ENCODE peak calls at places on chromosome 1, in five cellular contexts. I is heart left ventricle, T is transverse colon, A is uterus, C is Peyer's patch. J is an unnamed sample.

GRCh38 chr1:213082778-213083445 is 31.9 kb downstream of the RPS6KC1 start:
- DNase-seq in T (no peak), C (no peak), A (no peak), I (no peak), J (no peak)

GRCh38 chr1:221772107-221772506 is 30.2 kb upstream of the DUSP10 start:
- DNase-seq in C (no peak), T (no peak), A (no peak), I (no peak), J (no peak)

GRCh38 chr1:235708390-235708962 is 58.9 kb upstream of the GNG4 start:
- DNase-seq in I (no peak), C (no peak), T (no peak), A (no peak), J (no peak)

GRCh38 chr1:240136402-240136801 is 44.7 kb downstream of the FMN2 start:
- DNase-seq in C (no peak), A (no peak), T (no peak), I (no peak), J (no peak)

GRCh38 chr1:53583903-53584210 is 124.7 kb downstream of the DMRTB1 start:
- DNase-seq in T (no peak), A (peak), C (no peak), I (no peak), J (no peak)

GRCh38 chr1:160726498-160727391 is 12.3 kb upstream of the SLAMF7 start:
- DNase-seq in I (no peak), C (no peak), T (peak), A (no peak), J (peak)

GRCh38 chr1:7223334-7224080 is 438.3 kb downstream of the CAMTA1 start:
- DNase-seq in A (no peak), C (no peak), T (no peak), I (no peak), J (no peak)

GRCh38 chr1:246144931-246145330 is 362.1 kb downstream of the SMYD3 start:
- DNase-seq in C (no peak), I (no peak), T (no peak), A (no peak), J (no peak)

GRCh38 chr1:24294757-24295371 is 24.3 kb upstream of the GRHL3 start:
- DNase-seq in A (peak), T (peak), I (no peak), C (peak), J (peak)

GRCh38 chr1:22963044-22963677 is 9.5 kb downstream of the LACTBL1 start:
- DNase-seq in C (no peak), A (no peak), T (no peak), I (no peak), J (no peak)
- TF ChIP-seq POLR2A in C (no peak), A (no peak), T (no peak), I (no peak), J (no peak)

GRCh38 chr1:155255243-155256100 is at the start of gene ENTREP3:
- DNase-seq in I (peak), C (peak), T (peak), A (peak), J (peak)
- H3K4me3 ChIP-seq in I (peak), C (peak), T (peak), A (peak), J (peak)

GRCh38 chr1:63362578-63362977 is 4.8 kb upstream of the ALG6 start:
- DNase-seq in C (no peak), T (no peak), A (no peak), I (no peak), J (no peak)

GRCh38 chr1:63368131-63368530 is 704 bp downstream of the ALG6 start:
- DNase-seq in C (no peak), I (no peak), A (no peak), T (no peak), J (no peak)

GRCh38 chr1:63363014-63363413 is 4.4 kb upstream of the ALG6 start:
- DNase-seq in T (no peak), A (no peak), C (no peak), I (no peak), J (no peak)

GRCh38 chr1:63366915-63367217 is 561 bp upstream of the ALG6 start:
- DNase-seq in I (no peak), C (no peak), A (no peak), T (no peak), J (no peak)

GRCh38 chr1:63367218-63368103 is at the start of gene ALG6:
- DNase-seq in I (peak), A (peak), C (peak), T (peak), J (peak)
- TF ChIP-seq POLR2A in I (peak), A (no peak), C (peak), T (peak), J (peak)

GRCh38 chr1:9718006-9718680 is 66.6 kb downstream of the PIK3CD start:
- DNase-seq in C (no peak), A (no peak), I (no peak), T (no peak), J (no peak)
- H3K4me3 ChIP-seq in C (peak), A (no peak), I (no peak), T (peak), J (no peak)

GRCh38 chr1:3119061-3119460 is 50.1 kb downstream of the PRDM16 start:
- DNase-seq in C (no peak), I (no peak), T (no peak), A (no peak), J (no peak)
- TF ChIP-seq POLR2A in C (no peak), I (no peak), T (no peak), A (no peak), J (no peak)

GRCh38 chr1:61322008-61322744 is 239.8 kb downstream of the NFIA start:
- DNase-seq in A (no peak), C (no peak), T (no peak), I (no peak), J (no peak)
- H3K4me3 ChIP-seq in A (no peak), C (no peak), T (no peak), I (no peak), J (no peak)

DNA sequence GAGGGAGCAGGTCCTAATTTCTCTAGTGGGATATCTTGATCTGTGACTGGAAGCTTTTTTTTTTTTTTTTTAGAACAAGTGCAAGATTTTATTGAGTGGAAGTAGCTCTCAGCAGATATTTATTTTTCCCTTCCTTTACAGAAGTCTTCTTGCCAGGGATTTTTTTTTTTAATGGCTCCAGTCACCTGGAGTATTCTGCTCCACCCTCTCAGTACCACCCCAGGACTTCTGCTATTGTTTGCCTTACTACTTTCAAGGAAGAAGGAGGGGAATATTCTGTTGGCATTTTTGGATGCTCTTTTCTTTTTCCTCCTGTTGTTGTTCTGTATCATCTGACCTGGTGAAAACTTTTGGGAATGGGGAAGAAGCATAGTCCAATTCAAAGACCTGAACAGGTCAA is 23.1 kb upstream of the CYP2J2 start:
- DNase-seq in I (no peak), A (no peak), T (no peak), C (no peak), J (no peak)
- TF ChIP-seq POLR2A in I (no peak), A (no peak), T (no peak), C (no peak), J (no peak)